ENCODE peak calls at places on chromosomes 5 and 9, in four cellular contexts. L is nucleus accumbens; P is iris pigment epithelial cell; O is stimulated activated CD4-positive, alpha-beta T cell treated with anti-CD3 and anti-CD28 coated beads, Interleukin-1b, Interleukin-23, amount 100 ng/mL, for 24 hours. X is an unnamed sample.

GRCh38 chr9:104301770-104302169 is 202.3 kb upstream of the OR13F1 start:
- DNase-seq in L (no peak), P (no peak), O (no peak), X (no peak)

GRCh38 chr9:83501552-83501951 is 36.6 kb downstream of the FRMD3 start:
- DNase-seq in L (no peak), P (no peak), O (no peak), X (no peak)

GRCh38 chr5:760363-761205 is 23.9 kb downstream of the ZDHHC11B start:
- DNase-seq in L (no peak), P (no peak), O (no peak), X (no peak)

GRCh38 chr5:124683917-124684555 is 62.4 kb downstream of the ZNF608 start:
- DNase-seq in L (no peak), P (no peak), O (no peak), X (no peak)

GRCh38 chr9:129809346-129809745 is 6.4 kb downstream of the TOR1B start:
- DNase-seq in L (no peak), P (no peak), O (no peak), X (no peak)

GRCh38 chr5:88188458-88189132 is 80.0 kb downstream of the TMEM161B start:
- DNase-seq in L (no peak), P (no peak), O (no peak), X (peak)

GRCh38 chr9:27539479-27540441 is 10.1 kb upstream of the MOB3B start:
- DNase-seq in L (no peak), P (peak), O (no peak), X (peak)

GRCh38 chr9:94443039-94443722 is 111.7 kb upstream of the PCAT7 start:
- DNase-seq in L (no peak), P (no peak), O (no peak), X (no peak)

GRCh38 chr5:149779071-149779470 is 49.0 kb downstream of the PPARGC1B start:
- DNase-seq in L (no peak), P (no peak), O (no peak), X (no peak)

GRCh38 chr9:72467766-72468738 is 53.4 kb upstream of the TMC1 start:
- DNase-seq in L (no peak), P (no peak), O (no peak), X (peak)

X was measured in fibroblast of the aortic adventitia.